ENCODE peak calls at places on chromosome 1, in six cellular contexts. G, Q, Z, U, A and Y are unnamed samples.

GRCh38 chr1:186785503-186785902 is 43.2 kb upstream of the PLA2G4A start:
- DNase-seq in Q (no peak), U (no peak), Z (no peak), G (no peak), A (no peak), Y (no peak)

GRCh38 chr1:210653771-210654170 is 325.1 kb downstream of the HHAT start:
- DNase-seq in Q (peak), Z (no peak), A (no peak), G (no peak), U (no peak), Y (no peak)

GRCh38 chr1:6180578-6181311 is 624 bp upstream of the CHD5 start:
- DNase-seq in A (no peak), Z (no peak), G (no peak), U (no peak), Q (no peak), Y (no peak)

GRCh38 chr1:182855886-182856285 is 16.7 kb downstream of the DHX9 start:
- DNase-seq in A (no peak), Q (no peak), Z (no peak), G (no peak), U (no peak), Y (no peak)

GRCh38 chr1:110525250-110525597 is 6.2 kb upstream of the KCNA10 start:
- DNase-seq in U (no peak), G (no peak), Z (no peak), Q (no peak), A (no peak), Y (no peak)

GRCh38 chr1:226429051-226429461 is 21.2 kb upstream of the PARP1 start:
- DNase-seq in Z (no peak), A (no peak), G (no peak), Q (no peak), U (no peak), Y (no peak)

GRCh38 chr1:172085372-172085771 is 244.1 kb downstream of the DNM3 start:
- DNase-seq in A (no peak), Z (no peak), U (no peak), G (no peak), Q (no peak), Y (no peak)

GRCh38 chr1:221234821-221235220 is 355.6 kb downstream of the HLX start:
- DNase-seq in U (no peak), Z (no peak), G (no peak), A (no peak), Q (no peak), Y (no peak)

GRCh38 chr1:15215116-15215515 is 31.9 kb upstream of the FHAD1 start:
- DNase-seq in Q (no peak), G (no peak), Z (no peak), A (no peak), U (no peak), Y (no peak)

GRCh38 chr1:228207381-228207810 is 448 bp upstream of the OBSCN start:
- DNase-seq in Z (no peak), Q (no peak), A (no peak), U (no peak), G (no peak), Y (no peak)

GRCh38 chr1:37096523-37096922 is 62.2 kb upstream of the GRIK3 start:
- DNase-seq in U (no peak), A (no peak), G (peak), Z (no peak), Q (peak), Y (no peak)

GRCh38 chr1:119968068-119968492 is 71.8 kb upstream of the ADAM30 start:
- DNase-seq in Q (peak), G (peak), A (peak), U (peak), Z (peak), Y (peak)

GRCh38 chr1:230609208-230609607 is 33.1 kb upstream of the COG2 start:
- DNase-seq in G (no peak), Q (no peak), U (no peak), Z (no peak), A (no peak), Y (no peak)

GRCh38 chr1:93338426-93338825 is 7.3 kb upstream of the DR1 start:
- DNase-seq in U (no peak), A (no peak), G (no peak), Z (no peak), Q (peak), Y (no peak)

GRCh38 chr1:66733348-66734017 is 18.8 kb upstream of the DYNLT5 start:
- DNase-seq in U (no peak), Z (no peak), Q (no peak), A (no peak), G (no peak), Y (no peak)